ENCODE peak calls at places on chromosomes 11 and 22, in eight cellular contexts. U is cardiac fibroblast, J is kidney, C is astrocyte of the spinal cord, L is AG04450, K is endodermal cell, G is heart right ventricle, M is fibroblast of pulmonary artery. V is an unnamed sample.

GRCh38 chr11:3052109-3052479 is 5.1 kb downstream of the CARS1 start:
- DNase-seq in U (no peak), G (no peak), M (no peak), C (no peak), J (peak), L (no peak), K (no peak), V (no peak)

GRCh38 chr11:12397953-12398352 is 20.6 kb downstream of the PARVA start:
- DNase-seq in M (peak), K (no peak), U (peak), G (peak), C (peak), L (peak), J (peak), V (peak)

GRCh38 chr11:124859171-124859570 is 6.1 kb upstream of the ROBO3 start:
- DNase-seq in U (no peak), G (no peak), M (no peak), K (no peak), L (no peak), J (no peak), C (no peak), V (no peak)

GRCh38 chr11:68750197-68750987 is 928 bp downstream of the TESMIN start:
- DNase-seq in G (no peak), J (peak), K (peak), M (no peak), C (no peak), L (no peak), U (no peak), V (no peak)

GRCh38 chr11:100753144-100753543 is 66.1 kb downstream of the ARHGAP42 start:
- DNase-seq in J (no peak), M (no peak), U (no peak), C (no peak), G (no peak), K (peak), L (no peak), V (no peak)

GRCh38 chr11:118435893-118436624 is at the start of gene KMT2A:
- DNase-seq in G (peak), J (peak), C (peak), K (peak), M (peak), L (peak), U (peak), V (peak)

GRCh38 chr11:67120881-67121710 is 2.0 kb downstream of the KDM2A start:
- DNase-seq in K (no peak), G (no peak), U (peak), M (peak), L (no peak), C (peak), J (no peak), V (peak)

GRCh38 chr11:106681435-106681834 is 336.8 kb downstream of the GUCY1A2 start:
- DNase-seq in J (no peak), U (no peak), M (no peak), K (no peak), L (no peak), C (no peak), G (no peak), V (no peak)

GRCh38 chr11:69007978-69008381 is 5.1 kb downstream of the MRGPRF start:
- DNase-seq in G (no peak), C (no peak), L (no peak), M (no peak), U (peak), K (peak), J (peak), V (no peak)

GRCh38 chr11:73252577-73253191 is 19.5 kb upstream of the P2RY6 start:
- DNase-seq in K (peak), M (no peak), C (no peak), U (no peak), J (no peak), L (no peak), G (no peak), V (no peak)

GRCh38 chr11:1199689-1200610 is 22.9 kb upstream of the MUC5B start:
- DNase-seq in K (peak), C (no peak), U (no peak), L (no peak), J (peak), M (no peak), G (no peak), V (no peak)

GRCh38 chr11:120055646-120056045 is 82.3 kb downstream of the TRIM29 start:
- DNase-seq in K (peak), U (no peak), M (peak), G (no peak), J (no peak), C (peak), L (no peak), V (peak)

GRCh38 chr11:29962243-29962642 is 54.6 kb downstream of the KCNA4 start:
- DNase-seq in G (no peak), M (peak), U (no peak), C (no peak), L (no peak), K (peak), J (no peak), V (no peak)

GRCh38 chr11:77141034-77141433 is 13.0 kb downstream of the MYO7A start:
- DNase-seq in C (peak), M (peak), L (peak), G (no peak), J (no peak), U (peak), K (no peak), V (peak)

GRCh38 chr22:42328130-42328821 is 57.8 kb upstream of the TCF20 start:
- DNase-seq in L (no peak), C (no peak), M (no peak), U (no peak), K (no peak), G (no peak), J (no peak), V (no peak)

GRCh38 chr11:12414641-12415040 is 37.3 kb downstream of the PARVA start:
- DNase-seq in L (no peak), M (no peak), K (no peak), U (no peak), J (no peak), C (no peak), G (no peak), V (no peak)

GRCh38 chr11:119491753-119492455 is 68.9 kb upstream of the THY1 start:
- DNase-seq in C (no peak), L (no peak), J (peak), M (no peak), U (peak), K (peak), G (no peak), V (peak)

GRCh38 chr11:131038597-131038996 is 122.3 kb upstream of the SNX19 start:
- DNase-seq in M (peak), K (peak), L (no peak), C (no peak), U (peak), J (no peak), G (no peak), V (peak)

GRCh38 chr22:32050678-32051515 is 7.8 kb downstream of the SLC5A1 start:
- DNase-seq in K (no peak), G (no peak), C (peak), L (peak), J (peak), M (peak), U (peak), V (peak)

GRCh38 chr22:24305260-24305692 is 34.6 kb downstream of the SPECC1L start:
- DNase-seq in K (no peak), L (no peak), M (peak), J (no peak), C (peak), G (no peak), U (peak), V (peak)

GRCh38 chr22:31086703-31087330 is 5.7 kb downstream of the SMTN start:
- DNase-seq in C (no peak), K (no peak), L (no peak), J (no peak), G (no peak), U (no peak), M (no peak), V (no peak)

GRCh38 chr11:3222941-3223905 is 4.6 kb upstream of the MRGPRG start:
- DNase-seq in L (no peak), M (no peak), C (no peak), J (no peak), U (no peak), K (peak), G (no peak), V (no peak)

GRCh38 chr11:66139817-66140216 is 69.7 kb downstream of the PACS1 start:
- DNase-seq in U (no peak), L (no peak), J (no peak), K (no peak), C (no peak), M (no peak), G (no peak), V (no peak)

GRCh38 chr11:2690596-2691354 is 9.0 kb downstream of the KCNQ1OT1 start:
- DNase-seq in L (no peak), U (no peak), G (no peak), K (peak), M (no peak), J (peak), C (no peak), V (no peak)

GRCh38 chr11:39236916-39237315 is 2222.5 kb downstream of the LRRC4C start:
- DNase-seq in U (no peak), L (no peak), M (no peak), C (no peak), K (no peak), G (no peak), J (no peak), V (no peak)

GRCh38 chr22:50529416-50530279 is at the start of gene TYMP:
- DNase-seq in M (no peak), J (peak), C (no peak), K (peak), U (peak), L (no peak), G (peak), V (no peak)

GRCh38 chr11:123351375-123351774 is 78.7 kb upstream of the GRAMD1B start:
- DNase-seq in U (peak), C (no peak), M (peak), L (no peak), K (peak), G (peak), J (peak), V (no peak)

GRCh38 chr11:16790484-16791240 is 52.2 kb downstream of the C11orf58 start:
- DNase-seq in K (no peak), G (no peak), U (no peak), C (no peak), M (no peak), J (no peak), L (no peak), V (no peak)

GRCh38 chr11:65927904-65928397 is 8.7 kb downstream of the DRAP1 start:
- DNase-seq in M (no peak), L (no peak), C (no peak), K (no peak), G (no peak), U (no peak), J (peak), V (peak)

GRCh38 chr11:132054822-132055221 is 684.4 kb downstream of the NTM start:
- DNase-seq in U (peak), L (peak), M (peak), C (peak), G (no peak), J (no peak), K (no peak), V (peak)

GRCh38 chr11:125140251-125140650 is 24.3 kb upstream of the PKNOX2 start:
- DNase-seq in L (no peak), M (no peak), U (no peak), G (no peak), J (no peak), K (peak), C (no peak), V (no peak)

GRCh38 chr11:126564588-126564987 is 209.1 kb downstream of the ST3GAL4 start:
- DNase-seq in K (peak), U (no peak), G (no peak), L (no peak), C (no peak), M (no peak), J (no peak), V (no peak)

GRCh38 chr11:126575849-126576248 is 220.4 kb downstream of the ST3GAL4 start:
- DNase-seq in L (no peak), U (no peak), M (no peak), K (no peak), G (no peak), C (no peak), J (no peak), V (no peak)

GRCh38 chr11:126573325-126574076 is 218.0 kb downstream of the ST3GAL4 start:
- DNase-seq in G (no peak), M (no peak), J (no peak), L (no peak), U (no peak), K (peak), C (no peak), V (peak)

GRCh38 chr11:126567419-126567818 is 211.9 kb downstream of the ST3GAL4 start:
- DNase-seq in K (peak), M (no peak), J (no peak), U (no peak), G (no peak), L (no peak), C (no peak), V (no peak)

GRCh38 chr11:126570489-126570888 is 215.0 kb downstream of the ST3GAL4 start:
- DNase-seq in J (peak), M (no peak), L (no peak), G (no peak), K (no peak), U (no peak), C (no peak), V (no peak)
- TF ChIP-seq CTCF in J (no peak), M (no peak), L (no peak), G (no peak), K (peak), U (no peak), C (no peak), V (no peak)

DNA sequence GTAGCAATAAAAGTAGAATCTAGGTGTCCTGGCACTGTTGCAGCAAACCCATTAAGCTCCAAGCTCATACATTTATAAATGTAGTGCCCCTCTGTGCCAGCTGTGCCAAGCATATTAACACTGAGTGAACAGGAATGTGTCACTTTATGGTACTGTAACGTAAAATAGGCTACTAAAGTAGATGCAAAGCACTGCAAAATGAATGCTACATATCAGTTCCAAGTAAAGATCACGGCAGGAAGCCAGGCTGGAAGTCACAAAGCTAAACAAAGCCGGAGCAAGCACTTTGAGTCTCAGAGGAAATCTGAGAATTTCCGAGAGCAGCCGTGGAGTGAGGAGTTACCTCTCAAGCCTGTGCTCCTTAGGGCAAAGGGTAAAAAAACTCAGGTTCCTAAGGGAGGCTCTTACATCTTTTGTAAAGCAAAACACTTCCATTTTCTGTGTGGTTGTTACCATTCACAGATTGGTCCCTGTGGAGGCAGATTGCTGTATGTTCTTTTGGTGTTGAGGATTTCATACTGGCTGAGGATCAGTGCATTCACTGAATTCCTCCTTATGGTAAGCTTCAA is 85.7 kb downstream of the WNT11 start:
- DNase-seq in K (peak), C (peak), L (no peak), U (peak), J (no peak), M (peak), G (no peak), V (peak)
- H3K4me3 ChIP-seq in K (peak), C (no peak), L (no peak), U (no peak), J (no peak), M (no peak), G (no peak), V (no peak)

GRCh38 chr11:101759771-101760450 is 154.9 kb upstream of the CEP126 start:
- DNase-seq in L (no peak), C (no peak), M (peak), K (no peak), J (no peak), U (no peak), G (no peak), V (peak)
- TF ChIP-seq CTCF in L (peak), C (peak), M (peak), K (peak), J (no peak), U (no peak), G (no peak), V (peak)

GRCh38 chr22:45318168-45318557 is 8.4 kb downstream of the FAM118A start:
- DNase-seq in K (no peak), G (peak), J (peak), U (peak), M (peak), L (peak), C (peak), V (peak)
- H3K4me3 ChIP-seq in K (no peak), G (no peak), J (no peak), U (no peak), M (peak), L (peak), C (no peak), V (peak)

GRCh38 chr11:72105888-72106287 is at the start of gene TOMT:
- DNase-seq in M (no peak), U (no peak), C (no peak), G (no peak), K (no peak), J (no peak), L (no peak), V (no peak)

GRCh38 chr11:72102946-72103753 is at the start of gene LAMTOR1:
- DNase-seq in L (peak), G (peak), J (peak), C (peak), K (peak), U (peak), M (peak), V (peak)

GRCh38 chr11:72102631-72102945 is 509 bp downstream of the LAMTOR1 start:
- DNase-seq in C (no peak), U (no peak), K (no peak), J (no peak), M (no peak), G (no peak), L (no peak), V (no peak)

GRCh38 chr11:72102162-72102561 is 935 bp downstream of the LAMTOR1 start:
- DNase-seq in L (no peak), C (no peak), M (no peak), G (no peak), U (no peak), K (no peak), J (no peak), V (no peak)

GRCh38 chr11:72103754-72104167 is 664 bp upstream of the LAMTOR1 start:
- DNase-seq in K (no peak), G (no peak), J (no peak), L (no peak), U (no peak), M (no peak), C (no peak), V (no peak)
- TF ChIP-seq CTCF in K (peak), G (no peak), J (no peak), L (no peak), U (no peak), M (no peak), C (no peak), V (no peak)

GRCh38 chr22:17481424-17481823 is 81.9 kb upstream of the SLC25A18 start:
- DNase-seq in C (no peak), K (peak), U (no peak), G (no peak), M (no peak), L (no peak), J (no peak), V (no peak)

GRCh38 chr22:17483670-17484372 is 79.5 kb upstream of the SLC25A18 start:
- DNase-seq in G (no peak), L (no peak), C (no peak), U (no peak), M (peak), K (peak), J (no peak), V (peak)

GRCh38 chr22:17486313-17486712 is 77.0 kb upstream of the SLC25A18 start:
- DNase-seq in G (no peak), M (no peak), C (no peak), L (no peak), U (no peak), K (no peak), J (no peak), V (no peak)

GRCh38 chr22:17486719-17487118 is 76.6 kb upstream of the SLC25A18 start:
- DNase-seq in L (no peak), K (no peak), G (no peak), C (no peak), M (no peak), J (no peak), U (no peak), V (no peak)

GRCh38 chr22:17484608-17485007 is 78.7 kb upstream of the SLC25A18 start:
- DNase-seq in L (no peak), J (no peak), G (no peak), K (peak), M (no peak), C (no peak), U (no peak), V (no peak)
- H3K4me3 ChIP-seq in L (no peak), J (no peak), G (no peak), K (no peak), M (no peak), C (no peak), U (no peak), V (no peak)

GRCh38 chr11:35362571-35362980 is 56.8 kb downstream of the SLC1A2 start:
- DNase-seq in K (no peak), M (no peak), J (no peak), C (no peak), L (no peak), U (no peak), G (no peak), V (no peak)
- TF ChIP-seq CTCF in K (peak), M (no peak), J (no peak), C (no peak), L (no peak), U (no peak), G (no peak), V (no peak)

V was measured in choroid plexus epithelial cell.